ENCODE peak calls at places on chromosomes 2 and 18, in four cellular contexts. W, N, K and A are unnamed samples.

GRCh38 chr2:168316073-168316440 is 68.7 kb upstream of the STK39 start:
- DNase-seq in N (no peak), W (peak; percentile 10), K (no peak), A (no peak)

GRCh38 chr2:29531626-29532025 is 389.8 kb downstream of the ALK start:
- DNase-seq in N (no peak), K (no peak), W (no peak), A (no peak)

GRCh38 chr2:20067992-20068727 is 16.7 kb upstream of the LAPTM4A start:
- DNase-seq in N (no peak), K (no peak), W (peak; percentile 87), A (no peak)

GRCh38 chr2:130743278-130743677 is 12.1 kb upstream of the AMER3 start:
- DNase-seq in K (no peak), W (no peak), N (no peak), A (no peak)

GRCh38 chr2:161436411-161436810 is 20.3 kb downstream of the TBR1 start:
- DNase-seq in K (no peak), W (peak; percentile 62), N (no peak), A (no peak)

GRCh38 chr18:24270937-24271380 is 126.7 kb downstream of the OSBPL1A start:
- DNase-seq in N (no peak), W (peak; percentile 38), K (no peak), A (no peak)

GRCh38 chr2:223545830-223546229 is 56.3 kb downstream of the SCG2 start:
- DNase-seq in K (no peak), N (no peak), W (no peak), A (no peak)

GRCh38 chr2:239253264-239253663 is 147.6 kb downstream of the HDAC4 start:
- DNase-seq in W (no peak), N (no peak), K (no peak), A (peak; percentile 80)

GRCh38 chr2:237600205-237600846 is 9.8 kb upstream of the RAB17 start:
- DNase-seq in N (no peak), W (peak; percentile 86), K (no peak), A (no peak)

GRCh38 chr2:72130671-72131360 is 16.8 kb downstream of the CYP26B1 start:
- DNase-seq in N (peak; percentile 44), W (no peak), K (no peak), A (no peak)

GRCh38 chr2:219293736-219294201 is 14.6 kb downstream of the DNAJB2 start:
- DNase-seq in W (no peak), N (no peak), K (no peak), A (no peak)

GRCh38 chr18:57805117-57805516 is 2.0 kb upstream of the ATP8B1 start:
- DNase-seq in W (no peak), K (no peak), N (no peak), A (no peak)

GRCh38 chr2:187617925-187618324 is 63.7 kb upstream of the TFPI start:
- DNase-seq in N (no peak), W (no peak), K (no peak), A (no peak)

GRCh38 chr2:159409116-159409800 is 122.8 kb upstream of the WDSUB1 start:
- DNase-seq in W (no peak), K (no peak), N (no peak), A (peak; percentile 8)

GRCh38 chr18:13831864-13832508 is 8.0 kb downstream of the MC5R start:
- DNase-seq in W (no peak), N (no peak), K (peak; percentile 25), A (no peak)
- TF ChIP-seq CTCF in W (no peak), N (peak; percentile 11), K (no peak), A (no peak)

GRCh38 chr18:77423468-77423867 is 173.8 kb downstream of the GALR1 start:
- DNase-seq in N (no peak), K (no peak), W (no peak), A (no peak)

GRCh38 chr18:77422974-77423373 is 173.3 kb downstream of the GALR1 start:
- DNase-seq in N (no peak), K (no peak), W (no peak), A (no peak)
- TF ChIP-seq CTCF in N (no peak), K (peak; percentile 46), W (no peak), A (no peak)

GRCh38 chr18:45749918-45750689 is 26.1 kb downstream of the SLC14A1 start:
- DNase-seq in N (no peak), W (no peak), K (no peak), A (no peak)

GRCh38 chr18:45741056-45741455 is 17.1 kb downstream of the SLC14A1 start:
- DNase-seq in W (no peak), K (no peak), N (no peak), A (no peak)

GRCh38 chr18:45748531-45748930 is 24.6 kb downstream of the SLC14A1 start:
- DNase-seq in N (no peak), K (no peak), W (no peak), A (no peak)

DNA sequence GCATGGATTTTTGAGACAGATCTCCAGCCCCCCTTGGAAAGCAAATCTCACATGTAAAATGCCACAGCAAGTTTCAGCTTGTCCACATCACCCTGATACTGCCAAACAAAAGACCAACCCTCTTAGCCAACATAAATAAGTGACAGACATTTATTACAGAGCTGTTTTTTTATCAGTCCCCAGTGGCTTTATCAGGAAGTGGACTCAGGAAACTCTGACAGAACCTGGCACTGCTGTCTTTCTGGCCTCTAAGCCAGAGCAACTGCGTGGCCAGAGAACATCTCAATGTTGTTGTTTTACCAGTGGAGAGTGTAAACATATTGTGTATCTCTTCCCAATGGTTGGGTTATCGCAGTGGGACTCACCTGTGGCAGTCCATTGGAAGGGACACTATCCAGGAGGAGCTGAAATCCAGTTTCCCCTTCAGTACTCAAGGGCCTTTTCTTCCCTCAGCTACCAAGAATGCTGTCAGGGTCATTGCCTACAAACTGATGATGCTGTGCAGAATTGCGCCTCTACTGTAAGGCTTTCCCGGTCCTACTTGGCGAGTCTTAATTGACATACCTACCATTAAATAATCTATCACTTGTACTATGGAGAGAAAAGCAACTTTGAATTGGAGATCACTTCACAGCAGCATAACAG is 22.0 kb downstream of the SLC14A1 start:
- DNase-seq in W (peak; percentile 52), N (no peak), K (no peak), A (no peak)
- TF ChIP-seq CTCF in W (no peak), N (no peak), K (no peak), A (no peak)

GRCh38 chr2:165640232-165640923 is 153.7 kb downstream of the GALNT3 start:
- DNase-seq in K (no peak), W (no peak), N (no peak), A (no peak)

GRCh38 chr2:165637396-165637795 is 156.7 kb downstream of the GALNT3 start:
- DNase-seq in W (no peak), N (no peak), K (no peak), A (no peak)

GRCh38 chr2:165636959-165637358 is 157.1 kb downstream of the GALNT3 start:
- DNase-seq in N (no peak), K (no peak), W (no peak), A (no peak)

GRCh38 chr2:165635532-165635931 is 158.5 kb downstream of the GALNT3 start:
- DNase-seq in K (no peak), N (no peak), W (no peak), A (no peak)

DNA sequence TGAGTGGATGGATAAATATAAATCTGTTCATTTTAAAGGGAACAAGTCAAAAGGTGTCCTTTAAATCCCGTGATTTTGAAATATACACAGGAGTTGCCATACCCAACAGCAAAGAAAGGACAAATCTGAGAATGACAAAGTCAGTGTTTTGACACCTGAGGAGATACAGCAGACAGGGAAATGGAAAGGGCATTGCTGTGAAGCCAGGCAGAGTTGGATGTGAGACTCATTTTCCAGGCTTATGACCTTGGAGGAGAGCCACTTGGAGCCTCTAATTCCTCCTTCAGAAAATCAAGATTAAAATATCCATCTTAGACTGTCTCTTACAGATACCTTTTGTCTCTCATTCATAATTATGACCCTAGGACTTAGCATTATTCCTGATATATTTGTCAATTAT is 154.5 kb downstream of the GALNT3 start:
- DNase-seq in W (no peak), N (no peak), K (no peak), A (no peak)
- TF ChIP-seq CTCF in W (no peak), N (no peak), K (no peak), A (no peak)

GRCh38 chr18:5518899-5519371 is 24.9 kb downstream of the EPB41L3 start:
- DNase-seq in K (no peak), N (no peak), W (peak; percentile 91), A (no peak)

GRCh38 chr18:5520464-5520863 is 23.3 kb downstream of the EPB41L3 start:
- DNase-seq in W (no peak), N (no peak), K (no peak), A (no peak)

GRCh38 chr18:5521000-5521399 is 22.8 kb downstream of the EPB41L3 start:
- DNase-seq in W (no peak), K (no peak), N (no peak), A (no peak)

GRCh38 chr18:5519448-5520362 is 24.1 kb downstream of the EPB41L3 start:
- DNase-seq in W (peak; percentile 76), N (no peak), K (no peak), A (no peak)

GRCh38 chr18:5518179-5518770 is 25.5 kb downstream of the EPB41L3 start:
- DNase-seq in K (no peak), W (peak; percentile 28), N (no peak), A (no peak)
- TF ChIP-seq CTCF in K (no peak), W (no peak), N (no peak), A (no peak)

DNA sequence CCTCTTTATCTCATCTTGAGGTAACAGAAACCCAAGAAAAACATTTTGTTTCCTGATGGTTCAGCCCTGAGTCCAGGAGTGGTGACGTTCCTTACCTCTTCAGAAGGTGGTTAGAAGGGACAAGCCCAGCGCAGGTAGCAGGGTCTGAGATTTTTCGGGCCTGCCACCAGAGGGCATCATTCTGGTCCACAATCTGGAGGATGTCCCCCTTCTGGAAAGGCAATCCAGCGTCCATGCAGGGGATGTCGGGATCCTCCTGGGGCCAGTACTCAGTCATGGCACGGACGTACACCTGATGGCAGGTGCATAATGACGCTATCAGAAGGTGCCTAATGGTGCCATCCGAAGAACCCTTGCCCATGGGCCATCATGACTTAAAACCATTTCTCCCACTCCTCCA is 17.7 kb downstream of the MPP4 start:
- DNase-seq in N (peak; percentile 51), K (peak; percentile 57), W (no peak), A (peak; percentile 37)
- TF ChIP-seq CTCF in N (peak; percentile 42), K (peak; percentile 44), W (peak; percentile 65), A (peak; percentile 38)

DNA sequence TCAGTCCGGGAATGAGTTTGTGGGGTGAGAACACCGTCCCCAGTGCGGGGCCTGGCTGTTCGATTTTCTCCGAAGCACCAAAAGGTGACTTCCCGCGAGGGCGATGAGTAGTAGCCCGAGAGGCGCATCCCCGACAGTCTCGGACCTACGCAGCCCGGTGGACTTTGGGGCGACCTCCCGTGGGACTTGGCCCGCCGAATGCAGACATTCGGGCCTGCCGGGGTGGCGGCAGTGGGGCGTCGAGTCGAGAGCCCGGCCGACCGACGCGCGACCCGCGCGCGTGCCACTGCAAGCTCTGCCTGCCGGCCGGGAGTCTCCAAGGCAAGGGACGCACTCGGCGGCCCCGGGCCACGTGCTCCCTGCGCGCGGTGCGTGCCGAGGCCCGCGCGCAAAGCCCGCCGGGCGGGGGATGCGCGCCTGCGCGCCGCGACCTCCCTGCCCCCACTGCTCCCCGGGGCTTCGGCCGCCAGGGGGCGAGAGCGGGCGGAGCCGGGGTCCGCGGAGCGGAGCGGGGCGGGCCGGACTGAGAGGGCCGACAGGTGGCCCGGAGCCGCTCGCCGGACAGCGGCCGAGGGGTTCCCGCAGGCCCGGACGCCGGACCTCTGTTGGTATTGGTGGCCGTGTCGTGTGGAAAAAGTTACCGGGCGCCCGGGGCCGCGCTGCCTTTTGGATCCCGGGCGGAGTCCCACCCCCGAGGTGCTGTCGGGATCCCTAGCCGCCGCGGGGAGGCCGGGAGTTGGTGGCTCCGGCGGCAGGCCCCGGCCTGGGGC is 1.8 kb downstream of the PTMA start:
- DNase-seq in N (peak; percentile 92), K (peak; percentile 97), W (peak; percentile 88), A (peak; percentile 88)
- TF ChIP-seq CTCF in N (peak; percentile 49), K (peak; percentile 89), W (peak; percentile 39), A (peak; percentile 96)